ENCODE peak calls at places on chromosomes 5 and 9, in nine cellular contexts. E is posterior vena cava; B is mesendoderm; M is activated CD8-positive, alpha-beta memory T cell treated with anti-CD3 and anti-CD28 coated beads for 24 hours; K is stimulated activated CD4-positive, alpha-beta T cell treated with anti-CD3 and anti-CD28 coated beads, TNF-alpha, amount 100 ng/mL, for 4 hours; D is right lobe of liver; G is mucosa of gallbladder; S is NCI-H510A treated with DMSO at 0.1 percent for 48 hours; Z is NCI-H748 treated with DMSO at 0.1 percent for 48 hours. J is an unnamed sample.

GRCh38 chr5:142200387-142200786 is 91.8 kb downstream of the NDFIP1 start:
- DNase-seq in B (no peak), M (no peak), K (no peak), S (no peak), D (no peak), Z (no peak), G (no peak), E (no peak), J (no peak)

GRCh38 chr9:87872079-87872624 is 10.5 kb upstream of the SPATA31E1 start:
- DNase-seq in Z (no peak), M (peak; percentile 41), G (no peak), D (no peak), E (peak; percentile 72), S (no peak), B (no peak), K (no peak), J (no peak)

GRCh38 chr9:130157079-130157478 is 15.1 kb upstream of the NCS1 start:
- DNase-seq in M (no peak), S (no peak), K (no peak), B (no peak), G (no peak), Z (no peak), E (no peak), D (no peak), J (no peak)

GRCh38 chr5:72241346-72242003 is 78.6 kb downstream of the MRPS27 start:
- DNase-seq in D (no peak), E (no peak), M (no peak), S (no peak), B (no peak), Z (peak; percentile 15), K (no peak), G (no peak), J (no peak)

GRCh38 chr5:73902327-73903051 is 276.5 kb downstream of the ARHGEF28 start:
- DNase-seq in B (peak; percentile 63), S (peak; percentile 45), K (no peak), M (peak; percentile 59), D (no peak), Z (peak; percentile 87), E (no peak), G (no peak), J (peak; percentile 55)

GRCh38 chr5:139745800-139746690 is 49.6 kb upstream of the PSD2 start:
- DNase-seq in S (peak; percentile 78), M (peak; percentile 79), K (no peak), G (peak; percentile 67), B (peak; percentile 98), D (peak; percentile 55), Z (peak; percentile 29), E (peak; percentile 87), J (peak; percentile 75)

GRCh38 chr5:56585466-56585865 is 229.9 kb upstream of the MAP3K1 start:
- DNase-seq in S (no peak), E (no peak), B (no peak), Z (no peak), G (no peak), D (no peak), K (no peak), M (no peak), J (no peak)

GRCh38 chr9:36207546-36208012 is 16.9 kb downstream of the CLTA start:
- DNase-seq in M (no peak), G (no peak), K (no peak), Z (no peak), E (no peak), B (peak; percentile 21), D (no peak), S (no peak), J (no peak)

GRCh38 chr9:18472435-18472834 is 1.5 kb upstream of the ADAMTSL1 start:
- DNase-seq in K (no peak), Z (no peak), G (no peak), M (no peak), D (no peak), E (no peak), S (no peak), B (no peak), J (no peak)

GRCh38 chr5:93249651-93250289 is 331.2 kb downstream of the NR2F1-AS1 start:
- DNase-seq in D (no peak), Z (no peak), K (no peak), G (no peak), S (no peak), B (no peak), M (no peak), E (peak; percentile 79), J (peak; percentile 3)

GRCh38 chr5:81848368-81848767 is 97.5 kb upstream of the SSBP2 start:
- DNase-seq in B (peak; percentile 39), D (no peak), M (no peak), K (no peak), E (no peak), G (no peak), Z (no peak), S (no peak), J (no peak)

GRCh38 chr5:42749020-42749419 is 7.6 kb upstream of the CCDC152 start:
- DNase-seq in B (no peak), Z (no peak), S (no peak), G (no peak), E (no peak), K (no peak), D (no peak), M (no peak), J (no peak)

GRCh38 chr5:134135091-134135655 is 20.7 kb downstream of the TCF7 start:
- DNase-seq in K (no peak), E (no peak), D (peak; percentile 28), B (no peak), G (no peak), Z (no peak), S (no peak), M (peak; percentile 56), J (no peak)

GRCh38 chr9:8627944-8628679 is 828.5 kb upstream of the DMAC1 start:
- DNase-seq in E (no peak), K (no peak), M (no peak), Z (peak; percentile 97), S (no peak), G (no peak), B (no peak), D (no peak), J (no peak)

GRCh38 chr5:101278011-101278687 is 375.1 kb upstream of the ST8SIA4 start:
- DNase-seq in K (no peak), B (peak; percentile 0), M (no peak), G (no peak), D (no peak), Z (no peak), E (no peak), S (no peak), J (no peak)

J was measured in SJSA1.